ENCODE peak calls at places on chromosomes 5 and 9, in seven cellular contexts. P, K, G, U, O, S and D are unnamed samples.

GRCh38 chr9:130301483-130302286 is 36.1 kb downstream of the HMCN2 start:
- DNase-seq in G (no peak), K (peak; percentile 33), P (no peak), O (no peak), S (no peak), U (no peak), D (no peak)

GRCh38 chr5:132005591-132005990 is 5.9 kb downstream of the ACSL6 start:
- DNase-seq in G (no peak), U (no peak), P (no peak), K (no peak), O (no peak), S (no peak), D (no peak)

GRCh38 chr5:17182494-17182893 is 34.9 kb upstream of the BASP1 start:
- DNase-seq in O (no peak), S (no peak), G (no peak), P (no peak), U (no peak), K (no peak), D (no peak)

GRCh38 chr5:135031146-135031812 is 2.7 kb downstream of the PITX1 start:
- DNase-seq in G (no peak), P (no peak), O (peak; percentile 84), K (peak; percentile 60), U (no peak), S (no peak), D (no peak)

GRCh38 chr5:15254607-15255006 is 245.4 kb upstream of the FBXL7 start:
- DNase-seq in U (no peak), O (no peak), G (no peak), K (no peak), P (no peak), S (no peak), D (no peak)

GRCh38 chr9:78967557-78968212 is 604.1 kb upstream of the TLE4 start:
- DNase-seq in S (no peak), U (no peak), K (peak; percentile 9), P (no peak), G (no peak), O (no peak), D (no peak)

GRCh38 chr5:84255318-84255717 is 129.4 kb downstream of the EDIL3 start:
- DNase-seq in K (peak; percentile 63), P (no peak), S (no peak), O (no peak), G (no peak), U (no peak), D (no peak)

GRCh38 chr5:61625682-61626620 is 293.9 kb downstream of the ZSWIM6 start:
- DNase-seq in K (peak; percentile 61), U (peak; percentile 70), G (peak; percentile 65), S (peak; percentile 71), O (peak; percentile 79), P (peak; percentile 7), D (peak; percentile 61)

GRCh38 chr5:177509361-177509951 is at the start of gene DOK3:
- DNase-seq in U (peak; percentile 47), S (no peak), P (no peak), O (peak; percentile 55), K (no peak), G (no peak), D (no peak)

GRCh38 chr9:93130861-93131481 is 3.1 kb downstream of the NINJ1 start:
- DNase-seq in K (no peak), G (no peak), P (no peak), O (no peak), S (no peak), U (peak; percentile 59), D (no peak)

GRCh38 chr5:79020861-79021561 is 35.9 kb upstream of the ARSB start:
- DNase-seq in O (peak; percentile 52), U (peak; percentile 64), P (peak; percentile 21), S (peak; percentile 61), G (no peak), K (peak; percentile 83), D (no peak)

GRCh38 chr5:54469655-54470054 is 14.2 kb downstream of the HSPB3 start:
- DNase-seq in O (no peak), P (no peak), G (no peak), S (no peak), U (no peak), K (peak; percentile 63), D (no peak)

GRCh38 chr9:127318651-127319167 is 54.1 kb downstream of the GARNL3 start:
- DNase-seq in S (no peak), P (no peak), U (no peak), G (no peak), K (no peak), O (no peak), D (no peak)

GRCh38 chr5:94174748-94175411 is 433.5 kb upstream of the POU5F2 start:
- DNase-seq in P (no peak), S (no peak), K (peak; percentile 45), U (no peak), O (no peak), G (no peak), D (no peak)

GRCh38 chr9:121984726-121985402 is 108.2 kb downstream of the TTLL11 start:
- DNase-seq in U (no peak), S (no peak), P (no peak), G (no peak), O (no peak), K (peak; percentile 79), D (no peak)

GRCh38 chr5:133818031-133818431 is 150.4 kb downstream of the C5orf15 start:
- DNase-seq in U (no peak), O (no peak), S (no peak), G (no peak), P (no peak), K (no peak), D (no peak)

GRCh38 chr5:114355086-114355830 is 6.6 kb upstream of the KCNN2 start:
- DNase-seq in O (no peak), K (no peak), S (no peak), G (no peak), P (no peak), U (no peak), D (no peak)

GRCh38 chr5:172725273-172725672 is 45.7 kb downstream of the DUSP1 start:
- DNase-seq in U (no peak), O (no peak), S (no peak), K (no peak), G (no peak), P (no peak), D (no peak)

GRCh38 chr9:115943591-115944165 is 209.9 kb upstream of the PAPPA start:
- DNase-seq in G (no peak), O (no peak), U (no peak), K (no peak), P (no peak), S (no peak), D (no peak)

GRCh38 chr5:97764700-97765099 is 581.7 kb upstream of the RIOK2 start:
- DNase-seq in S (no peak), U (no peak), P (no peak), O (no peak), G (no peak), K (peak; percentile 71), D (no peak)

GRCh38 chr9:129491486-129491855 is 129.4 kb downstream of the C9orf50 start:
- DNase-seq in G (no peak), U (no peak), K (no peak), O (no peak), P (no peak), S (no peak), D (no peak)

GRCh38 chr9:86464242-86464641 is 110.0 kb upstream of the TUT7 start:
- DNase-seq in P (no peak), O (no peak), U (no peak), G (no peak), K (no peak), S (no peak), D (no peak)

GRCh38 chr9:138023394-138024124 is 146.0 kb downstream of the CACNA1B start:
- DNase-seq in S (peak; percentile 68), O (peak; percentile 50), K (no peak), P (no peak), U (no peak), G (peak; percentile 47), D (no peak)